ENCODE peak calls at places on chromosomes 13 and 19, in seven cellular contexts. D is adrenal gland; H is dorsolateral prefrontal cortex; O is H1; Y is fibroblast of the aortic adventitia; T is CD8-positive, alpha-beta memory T cell; I is brain microvascular endothelial cell. V is an unnamed sample.
A peak's percentile ranks its signal among the peaks of the same experiment; 100 is the strongest.

GRCh38 chr19:19628499-19629134 is 597 bp upstream of the LPAR2 start:
- DNase-seq in D (peak; percentile 63), H (peak; percentile 31), O (peak; percentile 73), Y (no peak), T (peak; percentile 71), I (peak; percentile 58), V (peak; percentile 42)

GRCh38 chr19:10069046-10069445 is 17.1 kb upstream of the SHFL start:
- DNase-seq in D (peak; percentile 53), H (no peak), O (no peak), Y (no peak), T (no peak), I (no peak), V (no peak)

GRCh38 chr13:71880753-71881541 is 13.9 kb upstream of the DACH1 start:
- DNase-seq in D (no peak), H (no peak), O (no peak), Y (no peak), T (no peak), I (peak; percentile 25), V (peak; percentile 39)

GRCh38 chr13:60402022-60402421 is 5.0 kb downstream of the TDRD3 start:
- DNase-seq in D (no peak), H (no peak), O (no peak), Y (no peak), T (no peak), I (no peak), V (no peak)

GRCh38 chr19:8850488-8850887 is 18.3 kb downstream of the MBD3L1 start:
- DNase-seq in D (no peak), H (no peak), O (no peak), Y (no peak), T (no peak), I (no peak), V (no peak)

GRCh38 chr13:98374750-98375149 is 197.7 kb upstream of the RNF113B start:
- DNase-seq in D (no peak), H (no peak), O (no peak), Y (no peak), T (no peak), I (no peak), V (no peak)

GRCh38 chr13:102680842-102681725 is 13.8 kb downstream of the METTL21C start:
- DNase-seq in D (no peak), H (no peak), O (no peak), Y (peak; percentile 56), T (no peak), I (no peak), V (peak; percentile 32)

GRCh38 chr13:36673838-36674326 is at the start of gene SERTM1:
- DNase-seq in D (no peak), H (peak; percentile 49), O (peak; percentile 27), Y (peak; percentile 16), T (no peak), I (no peak), V (peak; percentile 38)

GRCh38 chr19:49231804-49232203 is 74.2 kb downstream of the TRPM4 start:
- DNase-seq in D (no peak), H (no peak), O (no peak), Y (no peak), T (no peak), I (no peak), V (no peak)

GRCh38 chr19:41694196-41694595 is 6.1 kb upstream of the CEACAM7 start:
- DNase-seq in D (no peak), H (no peak), O (no peak), Y (no peak), T (no peak), I (no peak), V (no peak)

GRCh38 chr13:113420833-113421600 is 32.3 kb downstream of the ADPRHL1 start:
- DNase-seq in D (no peak), H (no peak), O (no peak), Y (no peak), T (peak; percentile 45), I (no peak), V (no peak)

GRCh38 chr19:14198384-14199376 is 7.3 kb downstream of the ADGRL1 start:
- DNase-seq in D (no peak), H (no peak), O (no peak), Y (no peak), T (no peak), I (no peak), V (no peak)

GRCh38 chr13:50993908-50994307 is 84.3 kb downstream of the RNASEH2B start:
- DNase-seq in D (no peak), H (no peak), O (no peak), Y (peak; percentile 89), T (no peak), I (no peak), V (no peak)

GRCh38 chr13:107348931-107349330 is 781.0 kb upstream of the ARGLU1 start:
- DNase-seq in D (no peak), H (no peak), O (no peak), Y (no peak), T (no peak), I (no peak), V (peak; percentile 3)

GRCh38 chr19:57025491-57025890 is 94.3 kb upstream of the USP29 start:
- DNase-seq in D (no peak), H (no peak), O (no peak), Y (no peak), T (no peak), I (no peak), V (no peak)

GRCh38 chr13:114230117-114230516 is 4.6 kb upstream of the CDC16 start:
- DNase-seq in D (no peak), H (no peak), O (no peak), Y (peak; percentile 30), T (no peak), I (no peak), V (no peak)

GRCh38 chr19:2694196-2694595 is 8.3 kb downstream of the GNG7 start:
- DNase-seq in D (no peak), H (no peak), O (no peak), Y (no peak), T (no peak), I (no peak), V (no peak)

GRCh38 chr13:64684108-64684507 is 2546.0 kb downstream of the PCDH9 start:
- DNase-seq in D (no peak), H (no peak), O (no peak), Y (no peak), T (no peak), I (no peak), V (no peak)

GRCh38 chr19:5188548-5189317 is 151.9 kb downstream of the PTPRS start:
- DNase-seq in D (no peak), H (no peak), O (no peak), Y (no peak), T (no peak), I (no peak), V (no peak)

GRCh38 chr19:11025445-11025844 is 63.8 kb upstream of the LDLR start:
- DNase-seq in D (no peak), H (no peak), O (no peak), Y (no peak), T (no peak), I (no peak), V (no peak)

GRCh38 chr19:35870798-35871197 is 2.4 kb downstream of the APLP1 start:
- DNase-seq in D (no peak), H (no peak), O (no peak), Y (no peak), T (no peak), I (no peak), V (no peak)

GRCh38 chr19:35868172-35868822 is at the start of gene APLP1:
- DNase-seq in D (peak; percentile 32), H (peak; percentile 93), O (no peak), Y (peak; percentile 58), T (peak; percentile 69), I (peak; percentile 16), V (no peak)

GRCh38 chr19:35868823-35869326 is 501 bp downstream of the APLP1 start:
- DNase-seq in D (no peak), H (no peak), O (no peak), Y (no peak), T (no peak), I (no peak), V (no peak)

GRCh38 chr19:35871611-35872010 is 3.2 kb downstream of the APLP1 start:
- DNase-seq in D (no peak), H (no peak), O (no peak), Y (no peak), T (no peak), I (no peak), V (no peak)

GRCh38 chr19:35869327-35870123 is 1.2 kb downstream of the APLP1 start:
- DNase-seq in D (peak; percentile 45), H (peak; percentile 87), O (peak; percentile 82), Y (peak; percentile 48), T (peak; percentile 80), I (peak; percentile 73), V (peak; percentile 72)
- H3K4me3 ChIP-seq in D (no peak overlapping the region), H (peak overlapping the region; percentile 88), O (peak overlapping the region; percentile 43), Y (peak overlapping the region; percentile 60), T (peak overlapping the region; percentile 43), I (peak overlapping the region; percentile 34), V (peak overlapping the region; percentile 7)

GRCh38 chr19:55578761-55579747 is 1.6 kb downstream of the ZNF579 start:
- DNase-seq in D (no peak), H (no peak), O (no peak), Y (no peak), T (peak; percentile 48), I (no peak), V (no peak)
- H3K4me3 ChIP-seq in D (no peak overlapping the region), H (peak overlapping the region; percentile 86), O (peak overlapping the region; percentile 73), Y (peak overlapping the region; percentile 95), T (no peak overlapping the region), I (peak overlapping the region; percentile 94), V (peak overlapping the region; percentile 96)

GRCh38 chr19:55210120-55210493 is 806 bp upstream of the PTPRH start:
- DNase-seq in D (peak; percentile 74), H (no peak), O (no peak), Y (peak; percentile 96), T (no peak), I (peak; percentile 90), V (peak; percentile 92)

GRCh38 chr19:55209430-55210119 is at the start of gene PTPRH:
- DNase-seq in D (no peak), H (no peak), O (no peak), Y (no peak), T (no peak), I (no peak), V (peak; percentile 29)

GRCh38 chr19:55212447-55212846 is 3.1 kb upstream of the PTPRH start:
- DNase-seq in D (no peak), H (no peak), O (no peak), Y (no peak), T (no peak), I (no peak), V (no peak)

GRCh38 chr19:55206664-55207500 is 2.4 kb downstream of the PTPRH start:
- DNase-seq in D (peak; percentile 99), H (peak; percentile 71), O (no peak), Y (peak; percentile 92), T (no peak), I (peak; percentile 91), V (peak; percentile 87)

DNA sequence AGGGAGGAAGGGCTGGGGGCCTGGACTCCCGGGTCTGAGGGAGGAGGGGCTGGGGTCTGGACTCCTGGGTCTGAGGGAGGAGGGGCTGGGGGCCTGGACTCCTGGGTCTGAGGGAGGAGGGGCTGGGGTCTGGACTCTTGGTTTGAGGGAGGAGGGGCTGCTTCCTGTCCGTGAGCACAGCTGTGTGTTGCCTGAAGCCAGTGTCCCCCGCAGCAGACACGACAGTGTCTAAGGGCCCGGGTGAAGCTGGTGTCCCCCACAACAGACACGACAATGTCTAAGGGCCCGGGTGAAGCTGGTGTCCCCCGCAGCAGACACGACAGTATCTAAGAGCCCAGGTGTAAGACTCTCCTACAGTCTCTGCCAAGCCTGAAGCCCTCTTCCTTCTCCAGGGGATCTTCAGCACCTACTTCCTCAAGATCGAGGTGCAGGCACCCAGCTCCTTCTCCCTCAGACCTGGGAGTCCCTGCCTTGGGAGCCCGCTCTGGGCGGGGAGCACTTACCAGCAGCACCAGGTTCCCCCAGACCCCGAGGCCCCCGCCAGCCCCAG is 346 bp downstream of the PTPRH start:
- DNase-seq in D (no peak), H (no peak), O (no peak), Y (no peak), T (no peak), I (no peak), V (no peak)
- H3K4me3 ChIP-seq in D (no peak overlapping the region), H (no peak overlapping the region), O (no peak overlapping the region), Y (no peak overlapping the region), T (no peak overlapping the region), I (no peak overlapping the region), V (no peak overlapping the region)

GRCh38 chr13:53844747-53845146 is 816.1 kb downstream of the OLFM4 start:
- DNase-seq in D (no peak), H (no peak), O (no peak), Y (no peak), T (no peak), I (no peak), V (no peak)
- H3K4me3 ChIP-seq in D (no peak overlapping the region), H (no peak overlapping the region), O (no peak overlapping the region), Y (no peak overlapping the region), T (no peak overlapping the region), I (no peak overlapping the region), V (no peak overlapping the region)

V was measured in astrocyte of the spinal cord.